ENCODE peak calls at places on chromosome 3, in six cellular contexts. S, B, N, F, O and M are unnamed samples. For H3K27me3, the result is how much of the 10 kb centered on the place peaks cover.

GRCh38 chr3:194006102-194006501 is 129.8 kb upstream of the HES1 start:
- DNase-seq in S (no peak), O (no peak), B (no peak), N (no peak), F (no peak), M (no peak)

GRCh38 chr3:101574388-101575156 is 592 bp downstream of the PCNP start:
- DNase-seq in S (no peak), B (peak), F (peak), O (no peak), N (peak), M (peak)

GRCh38 chr3:164515256-164515655 is 563.0 kb downstream of the SI start:
- DNase-seq in S (peak), O (no peak), B (no peak), N (no peak), F (no peak), M (no peak)

GRCh38 chr3:72590732-72591192 is 257.5 kb downstream of the SHQ1 start:
- DNase-seq in S (peak), B (no peak), N (no peak), O (no peak), F (peak), M (no peak)

GRCh38 chr3:179151474-179151873 is 3.3 kb downstream of the PIK3CA start:
- DNase-seq in B (no peak), S (no peak), F (no peak), N (no peak), O (no peak), M (no peak)

GRCh38 chr3:32973982-32974381 is 22.5 kb downstream of the CCR4 start:
- DNase-seq in N (no peak), S (no peak), O (no peak), B (no peak), F (no peak), M (no peak)

GRCh38 chr3:12170207-12170606 is 11.5 kb upstream of the TIMP4 start:
- DNase-seq in B (no peak), N (peak), S (no peak), O (no peak), F (no peak), M (no peak)

GRCh38 chr3:179373938-179374337 is 26.4 kb downstream of the MFN1 start:
- DNase-seq in B (no peak), O (no peak), F (no peak), S (no peak), N (no peak), M (no peak)

GRCh38 chr3:64084640-64085039 is 61.3 kb upstream of the PSMD6 start:
- DNase-seq in F (peak), S (no peak), O (no peak), N (no peak), B (no peak), M (no peak)

GRCh38 chr3:180420804-180421203 is 181.2 kb upstream of the TTC14 start:
- DNase-seq in O (no peak), N (no peak), S (no peak), F (no peak), B (no peak), M (no peak)

GRCh38 chr3:139117136-139117675 is 72.5 kb upstream of the PRR23C start:
- DNase-seq in S (no peak), O (no peak), N (no peak), B (no peak), F (no peak), M (peak)

GRCh38 chr3:127426444-127427168 is 138.8 kb upstream of the PRR20G start:
- DNase-seq in O (no peak), B (no peak), N (peak), F (no peak), S (peak), M (no peak)

GRCh38 chr3:77943598-77943997 is 903.7 kb downstream of the ROBO2 start:
- DNase-seq in B (no peak), O (no peak), S (no peak), F (no peak), N (no peak), M (no peak)

GRCh38 chr3:127206611-127207516 is 13.9 kb downstream of the PRR23E start:
- DNase-seq in B (no peak), O (no peak), F (no peak), S (peak), N (peak), M (no peak)

GRCh38 chr3:67296039-67296892 is 298.2 kb downstream of the KBTBD8 start:
- DNase-seq in F (peak), B (no peak), S (no peak), N (no peak), O (no peak), M (no peak)

GRCh38 chr3:181703701-181704420 is 7.9 kb upstream of the SOX2 start:
- DNase-seq in N (no peak), F (no peak), O (no peak), S (peak), B (no peak), M (no peak)

GRCh38 chr3:168684519-168684918 is 588.8 kb upstream of the GOLIM4 start:
- DNase-seq in N (no peak), F (no peak), S (no peak), O (no peak), B (no peak), M (no peak)

GRCh38 chr3:13674538-13675185 is 125.7 kb downstream of the FBLN2 start:
- DNase-seq in S (no peak), B (no peak), N (no peak), O (no peak), F (no peak), M (no peak)

GRCh38 chr3:4322635-4323034 is 19.5 kb downstream of the SETMAR start:
- DNase-seq in N (no peak), S (no peak), O (no peak), F (peak), B (no peak), M (no peak)

GRCh38 chr3:129697229-129697970 is 90.9 kb upstream of the PLXND1 start:
- DNase-seq in F (no peak), N (no peak), S (no peak), O (no peak), B (no peak), M (no peak)

GRCh38 chr3:132843851-132844565 is 121.8 kb upstream of the NPHP3 start:
- DNase-seq in S (no peak), B (no peak), N (no peak), O (no peak), F (no peak), M (no peak)

GRCh38 chr3:169146112-169146665 is 517.3 kb downstream of the MECOM start:
- DNase-seq in B (peak), F (no peak), O (no peak), S (peak), N (peak), M (peak)

GRCh38 chr3:129409541-129409940 is 18.9 kb downstream of the EFCAB12 start:
- DNase-seq in B (peak), S (no peak), N (no peak), O (no peak), F (no peak), M (no peak)

GRCh38 chr3:127639173-127640030 is 10.4 kb downstream of the PODXL2 start:
- DNase-seq in B (no peak), S (no peak), F (no peak), O (no peak), N (peak), M (no peak)

DNA sequence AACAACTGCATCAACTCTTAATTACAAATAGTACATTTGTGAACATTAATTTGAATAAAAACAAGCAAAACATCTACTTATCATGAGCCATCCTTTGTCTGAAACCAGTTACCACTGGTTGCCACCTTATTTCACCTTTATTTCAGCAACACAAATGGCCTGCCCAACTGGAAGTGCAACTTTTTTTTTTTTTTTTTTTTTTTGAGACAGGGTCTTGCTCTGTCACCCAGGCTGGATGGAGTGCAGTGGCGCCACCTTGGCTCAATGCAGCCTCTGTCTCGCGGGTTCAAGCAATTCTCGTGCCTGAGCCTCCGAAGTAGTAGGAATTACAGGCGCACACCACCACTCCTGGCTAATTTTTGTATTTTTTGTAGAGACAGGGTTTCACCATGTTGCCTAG is 13.1 kb downstream of the WDR82 start:
- DNase-seq in F (no peak), B (no peak), O (no peak), N (no peak), S (no peak), M (no peak)
- TF ChIP-seq EP300 in F (no peak), B (no peak), O (no peak), N (no peak), S (no peak), M (no peak)

DNA sequence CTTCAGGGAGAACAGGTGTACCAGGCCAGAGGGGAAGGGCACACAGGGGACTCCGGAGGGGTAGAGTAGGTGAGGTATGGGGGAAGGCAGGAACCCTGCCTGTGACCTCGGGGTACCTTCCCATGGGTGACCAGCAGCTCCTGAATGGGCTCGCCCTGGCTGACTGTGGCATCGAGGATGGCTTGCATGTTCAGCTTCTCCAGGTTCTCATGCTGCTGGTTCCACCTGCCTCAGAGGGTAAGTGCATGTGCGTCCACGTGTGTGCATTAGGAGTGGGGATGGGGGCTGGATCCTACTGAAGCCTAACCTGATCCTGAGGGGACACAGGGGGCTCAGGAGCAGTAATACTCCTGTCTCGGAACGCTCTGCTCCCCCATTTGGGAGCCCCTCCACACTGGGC is 524 bp downstream of the ZMYND10 start:
- DNase-seq in S (no peak), F (no peak), O (no peak), B (no peak), N (no peak), M (no peak)
- H3K27me3 ChIP-seq in S (under half), F (under half), O (under half), B (under half), N (under half), M (under half)

GRCh38 chr3:149085828-149086231 is 503 bp downstream of the HLTF start:
- DNase-seq in B (no peak), F (peak), N (peak), S (no peak), O (no peak), M (no peak)
- TF ChIP-seq EP300 in B (no peak), F (no peak), N (no peak), S (no peak), O (no peak), M (no peak)

GRCh38 chr3:170848294-170848917 is 21.6 kb downstream of the RPL22L1 start:
- DNase-seq in F (no peak), N (no peak), S (no peak), O (peak), B (no peak), M (no peak)

GRCh38 chr3:170852307-170852706 is 17.7 kb downstream of the RPL22L1 start:
- DNase-seq in S (no peak), N (no peak), O (peak), F (no peak), B (no peak), M (no peak)
- H3K27me3 ChIP-seq in S (under half), N (under half), O (under half), F (under half), B (under half), M (under half)

DNA sequence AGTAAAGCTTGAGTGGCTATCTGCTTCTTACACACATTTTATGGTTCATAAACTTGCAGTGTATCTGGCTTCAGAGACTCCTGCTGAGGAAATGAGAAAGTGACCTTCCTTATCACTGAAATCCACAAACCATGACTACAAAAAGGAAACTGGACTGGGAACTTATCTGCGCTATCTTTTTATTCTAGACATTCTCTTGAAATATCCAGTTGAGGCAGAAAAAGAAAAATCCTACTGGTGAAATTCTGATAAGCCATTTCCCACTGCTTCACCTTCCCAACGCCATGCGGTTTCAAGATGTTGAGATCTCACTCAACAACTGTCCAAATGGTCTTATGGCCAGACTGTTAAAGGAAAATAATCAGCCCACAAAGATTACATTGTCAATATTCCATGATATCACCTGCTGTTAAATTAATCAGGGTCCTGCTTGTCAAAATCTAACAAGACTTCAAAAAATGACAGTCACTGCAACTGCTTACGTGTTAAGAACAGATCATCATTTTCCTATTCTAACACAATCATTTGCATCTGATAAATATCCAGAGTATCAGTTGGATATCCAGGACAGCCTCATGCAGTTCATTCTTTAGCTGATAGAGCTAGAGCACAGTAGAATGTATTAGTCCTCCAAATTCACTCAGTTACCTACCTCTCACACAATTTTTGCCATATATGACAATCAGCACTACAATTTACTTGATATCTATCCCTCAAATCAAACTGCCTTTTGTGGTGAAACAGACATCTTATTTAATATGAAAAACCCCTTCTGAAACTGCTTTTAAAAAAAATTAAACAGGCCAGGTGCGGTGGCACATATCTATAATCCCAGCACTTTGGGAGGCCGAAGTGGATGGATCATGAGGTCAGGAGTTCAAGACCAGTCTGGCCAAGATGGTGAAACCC is 538.1 kb downstream of the MAGI1 start:
- DNase-seq in O (no peak), S (no peak), B (no peak), F (no peak), N (no peak), M (no peak)
- TF ChIP-seq EP300 in O (no peak), S (no peak), B (no peak), F (no peak), N (no peak), M (no peak)